ENCODE peak calls at places on chromosomes 7 and 10, in nine cellular contexts. G is A549, K is IMR-90, O is tibial nerve, P is esophagus squamous epithelium, A is right lobe of liver, C is testis, R is K562, E is adrenal gland. D is an unnamed sample.

GRCh38 chr10:785539-786214 is 96.2 kb upstream of the DIP2C start:
- DNase-seq in G (no peak), K (no peak), O (no peak), P (no peak), A (peak), C (no peak), R (peak), E (no peak), D (no peak)

GRCh38 chr10:78977761-78978305 is 90.9 kb upstream of the ZMIZ1 start:
- DNase-seq in G (peak), K (peak), O (peak), P (no peak), A (peak), C (no peak), R (no peak), E (peak), D (peak)

GRCh38 chr10:76942556-76943416 is 694.8 kb downstream of the KCNMA1 start:
- DNase-seq in G (no peak), K (peak), O (no peak), P (no peak), A (no peak), C (no peak), R (no peak), E (no peak), D (no peak)

GRCh38 chr10:100347568-100348195 is 649 bp downstream of the SCD start:
- DNase-seq in G (no peak), K (no peak), O (no peak), P (no peak), A (no peak), C (no peak), R (peak), E (peak), D (no peak)

GRCh38 chr7:159098795-159099194 is 45.9 kb downstream of the VIPR2 start:
- DNase-seq in G (no peak), K (no peak), O (no peak), P (no peak), A (no peak), C (peak), R (no peak), E (no peak), D (no peak)

GRCh38 chr7:69677054-69677847 is 79.0 kb downstream of the AUTS2 start:
- DNase-seq in G (peak), K (no peak), O (no peak), P (no peak), A (no peak), C (no peak), R (no peak), E (no peak), D (no peak)

GRCh38 chr7:103715376-103716110 is 269.5 kb upstream of the SLC26A5 start:
- DNase-seq in G (no peak), K (no peak), O (no peak), P (no peak), A (no peak), C (no peak), R (no peak), E (no peak), D (no peak)

GRCh38 chr7:122219253-122219865 is 75.3 kb upstream of the AASS start:
- DNase-seq in G (peak), K (peak), O (peak), P (no peak), A (no peak), C (no peak), R (no peak), E (no peak), D (no peak)

GRCh38 chr7:17680026-17680425 is 260.3 kb downstream of the SNX13 start:
- DNase-seq in G (peak), K (peak), O (peak), P (no peak), A (no peak), C (peak), R (no peak), E (peak), D (peak)

GRCh38 chr10:105729428-105729827 is 1088.3 kb downstream of the SORCS3 start:
- DNase-seq in G (no peak), K (no peak), O (no peak), P (no peak), A (no peak), C (no peak), R (no peak), E (no peak), D (no peak)

GRCh38 chr10:71271626-71272025 is 47.4 kb upstream of the SLC29A3 start:
- DNase-seq in G (no peak), K (peak), O (no peak), P (no peak), A (no peak), C (no peak), R (no peak), E (no peak), D (no peak)

GRCh38 chr7:83594076-83594475 is 54.9 kb downstream of the SEMA3E start:
- DNase-seq in G (no peak), K (no peak), O (no peak), P (no peak), A (no peak), C (no peak), R (no peak), E (no peak), D (no peak)

GRCh38 chr10:3619276-3619675 is 165.7 kb downstream of the KLF6 start:
- DNase-seq in G (no peak), K (no peak), O (no peak), P (no peak), A (no peak), C (no peak), R (no peak), E (no peak), D (no peak)

GRCh38 chr7:28524978-28525377 is 112.7 kb downstream of the CREB5 start:
- DNase-seq in G (no peak), K (no peak), O (no peak), P (no peak), A (no peak), C (no peak), R (no peak), E (no peak), D (no peak)

GRCh38 chr10:28089467-28089866 is 90.6 kb upstream of the ODAD2 start:
- DNase-seq in G (no peak), K (peak), O (no peak), P (no peak), A (no peak), C (no peak), R (no peak), E (no peak), D (no peak)

GRCh38 chr7:27185708-27186449 is 847 bp upstream of the HOXA11 start:
- DNase-seq in G (no peak), K (no peak), O (no peak), P (no peak), A (peak), C (peak), R (no peak), E (peak), D (peak)

GRCh38 chr7:24576171-24577052 is 3.2 kb downstream of the PALS2 start:
- DNase-seq in G (peak), K (peak), O (no peak), P (no peak), A (no peak), C (peak), R (peak), E (peak), D (no peak)

GRCh38 chr10:74194545-74194944 is 43.5 kb downstream of the ADK start:
- DNase-seq in G (no peak), K (peak), O (no peak), P (no peak), A (no peak), C (no peak), R (no peak), E (no peak), D (no peak)

GRCh38 chr10:71068811-71069411 is 143.5 kb upstream of the UNC5B start:
- DNase-seq in G (peak), K (peak), O (no peak), P (no peak), A (no peak), C (no peak), R (no peak), E (peak), D (peak)

GRCh38 chr10:115762029-115762428 is 511.0 kb downstream of the GFRA1 start:
- DNase-seq in G (no peak), K (peak), O (no peak), P (no peak), A (no peak), C (no peak), R (no peak), E (peak), D (no peak)

GRCh38 chr10:130222381-130222780 is 86.2 kb downstream of the GLRX3 start:
- DNase-seq in G (no peak), K (no peak), O (no peak), P (no peak), A (no peak), C (no peak), R (no peak), E (no peak), D (no peak)

GRCh38 chr7:142856565-142857245 is 1.8 kb downstream of the EPHB6 start:
- DNase-seq in G (no peak), K (no peak), O (no peak), P (no peak), A (no peak), C (no peak), R (no peak), E (no peak), D (no peak)

GRCh38 chr10:83666762-83667161 is 472.5 kb upstream of the GHITM start:
- DNase-seq in G (no peak), K (no peak), O (no peak), P (no peak), A (no peak), C (no peak), R (no peak), E (no peak), D (no peak)

GRCh38 chr7:6691609-6692106 is 15.1 kb downstream of the ZNF12 start:
- DNase-seq in G (peak), K (peak), O (no peak), P (no peak), A (no peak), C (no peak), R (no peak), E (no peak), D (no peak)

GRCh38 chr10:124231188-124232135 is 138.1 kb upstream of the CHST15 start:
- DNase-seq in G (no peak), K (no peak), O (no peak), P (no peak), A (no peak), C (no peak), R (no peak), E (no peak), D (peak)

GRCh38 chr10:110648743-110649651 is 4.9 kb downstream of the RBM20 start:
- DNase-seq in G (no peak), K (peak), O (no peak), P (no peak), A (no peak), C (no peak), R (no peak), E (no peak), D (no peak)

GRCh38 chr7:101538596-101539459 is 90.3 kb downstream of the MYL10 start:
- DNase-seq in G (peak), K (peak), O (peak), P (no peak), A (peak), C (peak), R (peak), E (peak), D (no peak)

GRCh38 chr10:98365698-98366530 is 49.1 kb downstream of the PYROXD2 start:
- DNase-seq in G (no peak), K (no peak), O (no peak), P (no peak), A (no peak), C (no peak), R (no peak), E (no peak), D (no peak)

GRCh38 chr10:99630439-99630838 is 10.2 kb upstream of the SLC25A28 start:
- DNase-seq in G (peak), K (peak), O (peak), P (no peak), A (no peak), C (peak), R (no peak), E (peak), D (no peak)

GRCh38 chr7:152709307-152710133 is 33.6 kb upstream of the XRCC2 start:
- DNase-seq in G (no peak), K (peak), O (no peak), P (no peak), A (no peak), C (no peak), R (no peak), E (no peak), D (no peak)

GRCh38 chr10:98374176-98374969 is 40.6 kb downstream of the PYROXD2 start:
- DNase-seq in G (no peak), K (peak), O (no peak), P (no peak), A (no peak), C (no peak), R (no peak), E (no peak), D (no peak)

GRCh38 chr7:100691676-100692577 is 2.1 kb downstream of the GIGYF1 start:
- DNase-seq in G (peak), K (peak), O (peak), P (no peak), A (peak), C (peak), R (peak), E (peak), D (peak)

GRCh38 chr10:70828923-70829322 is 13.2 kb downstream of the SGPL1 start:
- DNase-seq in G (no peak), K (no peak), O (no peak), P (no peak), A (no peak), C (no peak), R (no peak), E (no peak), D (no peak)

GRCh38 chr7:42914009-42914725 is 2.3 kb upstream of the C7orf25 start:
- DNase-seq in G (no peak), K (peak), O (no peak), P (no peak), A (no peak), C (no peak), R (no peak), E (no peak), D (no peak)

GRCh38 chr7:42913591-42913990 is 1.7 kb upstream of the C7orf25 start:
- DNase-seq in G (no peak), K (peak), O (no peak), P (no peak), A (no peak), C (no peak), R (no peak), E (no peak), D (no peak)

GRCh38 chr7:42914726-42915045 is 2.8 kb upstream of the C7orf25 start:
- DNase-seq in G (no peak), K (no peak), O (no peak), P (no peak), A (no peak), C (no peak), R (no peak), E (no peak), D (no peak)

GRCh38 chr7:42910306-42910705 is 1.6 kb downstream of the C7orf25 start:
- DNase-seq in G (no peak), K (no peak), O (no peak), P (no peak), A (no peak), C (no peak), R (no peak), E (no peak), D (no peak)

DNA sequence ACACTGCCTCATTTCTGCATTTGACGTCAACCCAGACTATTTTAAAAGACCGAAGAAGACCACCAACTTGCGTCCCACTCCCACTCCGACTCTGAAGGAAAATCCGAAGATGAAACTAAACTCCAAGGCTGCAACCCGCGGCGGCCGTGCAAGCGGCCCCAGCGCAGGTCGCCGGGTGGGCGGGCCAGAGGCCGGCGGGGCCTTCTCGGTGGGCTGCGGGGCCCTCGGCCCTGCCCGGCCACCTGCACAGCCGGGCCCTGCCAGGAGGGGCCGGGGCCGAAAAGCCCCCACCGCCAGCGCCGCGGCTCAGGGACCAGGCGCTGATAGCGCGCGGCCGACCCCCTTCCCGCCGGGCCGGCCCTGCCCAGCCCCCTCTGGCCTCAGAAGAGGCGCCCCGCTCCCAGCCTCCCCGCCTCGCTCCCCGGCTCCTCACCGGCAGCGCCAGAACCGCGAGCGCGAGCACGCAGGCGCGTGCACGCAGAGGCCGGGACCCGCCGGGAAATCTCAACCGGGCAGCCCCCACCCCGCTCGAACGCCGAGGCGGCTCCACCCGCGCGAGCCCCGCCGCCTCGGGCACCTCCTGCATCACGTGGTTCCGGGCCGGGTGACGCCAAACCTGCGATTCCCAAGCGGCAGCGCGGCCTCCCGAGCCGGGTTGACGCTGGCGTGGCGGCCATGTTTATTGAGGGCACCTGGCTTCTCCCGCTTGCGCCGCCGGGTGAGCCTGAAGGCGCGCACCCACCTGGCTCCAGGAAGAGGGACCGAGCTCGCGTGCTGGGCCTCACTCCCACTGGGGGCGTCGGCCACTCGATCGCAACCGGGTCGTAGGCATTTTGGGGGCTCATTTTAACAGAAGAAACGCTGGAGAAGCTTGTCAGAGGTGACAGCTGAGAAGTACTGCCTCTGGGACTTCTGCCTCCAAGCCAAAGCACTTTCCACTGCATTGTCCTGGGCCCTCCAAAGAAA is at the start of gene C7orf25:
- DNase-seq in G (peak), K (peak), O (peak), P (peak), A (peak), C (peak), R (peak), E (peak), D (peak)
- TF ChIP-seq POLR2A in G (peak), K (no peak), O (peak), P (no peak), A (peak), C (no peak), R (peak), E (peak), D (peak)

GRCh38 chr10:26441491-26442214 is 3.5 kb downstream of the APBB1IP start:
- DNase-seq in G (no peak), K (no peak), O (no peak), P (no peak), A (no peak), C (no peak), R (no peak), E (no peak), D (no peak)
- H3K27ac ChIP-seq in G (no peak), K (no peak), O (no peak), P (no peak), A (no peak), C (no peak), R (no peak), E (no peak), D (no peak)

GRCh38 chr7:38179719-38180333 is 1.8 kb downstream of the STARD3NL start:
- DNase-seq in G (no peak), K (peak), O (no peak), P (no peak), A (no peak), C (no peak), R (no peak), E (peak), D (no peak)
- TF ChIP-seq POLR2A in G (no peak), K (no peak), O (no peak), P (no peak), A (no peak), C (no peak), R (no peak), E (no peak), D (no peak)

DNA sequence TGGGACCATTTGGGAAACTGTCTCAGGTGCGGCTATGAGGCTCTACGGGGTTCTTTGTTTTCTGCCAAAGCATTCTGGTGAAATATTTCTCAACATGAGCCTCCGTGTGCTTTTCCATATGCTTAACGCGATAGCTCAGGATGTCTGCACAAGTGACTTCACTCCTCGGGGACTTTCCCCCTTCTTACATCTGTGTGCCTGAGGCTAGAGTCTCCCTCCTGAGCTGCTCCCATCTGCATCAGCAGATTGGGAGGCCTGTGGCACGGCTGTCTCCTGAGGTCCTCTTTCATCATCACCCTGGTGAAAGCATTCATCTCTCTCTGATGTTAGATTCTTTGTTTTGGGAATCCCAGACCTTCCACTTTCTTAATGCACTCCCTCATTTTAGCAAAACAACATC is 1190.9 kb downstream of the TYW1 start:
- DNase-seq in G (no peak), K (no peak), O (no peak), P (no peak), A (no peak), C (no peak), R (no peak), E (no peak), D (no peak)
- H3K27ac ChIP-seq in G (no peak), K (no peak), O (no peak), P (no peak), A (no peak), C (no peak), R (no peak), E (no peak), D (no peak)

DNA sequence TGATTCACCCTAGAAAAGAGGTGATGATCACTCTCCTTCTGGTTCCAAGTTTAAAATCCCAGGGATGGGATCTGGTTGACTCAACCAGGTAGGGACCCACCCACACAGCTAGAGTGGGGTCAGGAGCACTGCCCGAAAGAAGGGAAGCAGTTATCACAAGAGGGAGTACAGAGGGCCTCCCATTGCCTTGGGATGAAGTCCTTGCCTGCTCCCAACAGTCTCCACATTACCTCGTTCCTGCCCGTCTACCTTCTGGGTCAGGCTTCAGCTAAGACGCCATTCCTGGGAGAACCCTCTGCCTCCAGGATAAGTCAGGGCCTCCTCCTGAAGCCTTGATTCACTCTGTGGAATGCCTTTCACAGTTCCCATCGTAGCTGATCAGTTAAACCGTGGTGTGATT is 23.8 kb downstream of the ZMIZ2 start:
- DNase-seq in G (no peak), K (no peak), O (no peak), P (no peak), A (no peak), C (no peak), R (no peak), E (no peak), D (no peak)
- TF ChIP-seq POLR2A in G (no peak), K (no peak), O (no peak), P (no peak), A (no peak), C (no peak), R (no peak), E (no peak), D (no peak)

GRCh38 chr10:92850186-92850585 is 1.9 kb downstream of the EXOC6 start:
- DNase-seq in G (no peak), K (peak), O (no peak), P (no peak), A (no peak), C (no peak), R (no peak), E (no peak), D (no peak)
- H3K27ac ChIP-seq in G (no peak), K (no peak), O (no peak), P (no peak), A (no peak), C (no peak), R (peak), E (no peak), D (no peak)

GRCh38 chr10:102643346-102644065 is 773 bp upstream of the TRIM8 start:
- DNase-seq in G (peak), K (peak), O (peak), P (no peak), A (peak), C (peak), R (peak), E (peak), D (peak)
- TF ChIP-seq POLR2A in G (no peak), K (peak), O (peak), P (no peak), A (peak), C (no peak), R (no peak), E (peak), D (peak)